ENCODE peak calls at places on chromosomes 16 and 17, in seven cellular contexts. A, L, Y, B, V, M and N are unnamed samples.

GRCh38 chr17:77286641-77287431 is 146.1 kb downstream of the SEC14L1 start:
- DNase-seq in A (no peak), L (no peak), B (peak), Y (peak), M (peak), V (peak), N (no peak)

GRCh38 chr17:40916366-40916765 is 21.1 kb downstream of the KRT23 start:
- DNase-seq in V (no peak), B (no peak), A (no peak), L (no peak), Y (no peak), M (no peak), N (no peak)

GRCh38 chr16:85285681-85286065 is 173.4 kb upstream of the CIBAR2 start:
- DNase-seq in Y (no peak), V (no peak), M (no peak), A (no peak), B (no peak), L (peak), N (no peak)

GRCh38 chr17:81487487-81488275 is 24.9 kb downstream of the ACTG1 start:
- DNase-seq in L (peak), Y (no peak), M (peak), V (no peak), A (no peak), B (peak), N (peak)

GRCh38 chr16:1613728-1614225 is 1.6 kb downstream of the CRAMP1 start:
- DNase-seq in A (no peak), M (peak), Y (no peak), L (peak), V (no peak), B (no peak), N (peak)

GRCh38 chr16:73071131-73071940 is 23.4 kb upstream of the ZFHX3 start:
- DNase-seq in B (peak), V (no peak), Y (no peak), A (no peak), M (no peak), L (peak), N (no peak)

GRCh38 chr16:46885960-46886763 is 2.0 kb downstream of the GPT2 start:
- DNase-seq in V (no peak), L (no peak), M (peak), B (peak), A (no peak), Y (no peak), N (no peak)

GRCh38 chr17:74199306-74200092 is 4.0 kb upstream of the RPL38 start:
- DNase-seq in V (no peak), B (peak), M (peak), Y (no peak), L (peak), A (peak), N (peak)

GRCh38 chr17:82020874-82021727 is 1.6 kb downstream of the CENPX start:
- DNase-seq in A (peak), L (peak), Y (peak), V (peak), B (peak), M (peak), N (peak)

GRCh38 chr16:20271893-20272292 is 55.4 kb downstream of the GP2 start:
- DNase-seq in L (no peak), B (no peak), M (no peak), A (no peak), Y (no peak), V (no peak), N (no peak)

GRCh38 chr17:81576621-81577277 is 24.6 kb upstream of the FAAP100 start:
- DNase-seq in V (peak), B (peak), Y (no peak), L (peak), M (peak), A (no peak), N (no peak)

GRCh38 chr17:44769647-44770084 is 10.9 kb downstream of the ADAM11 start:
- DNase-seq in Y (no peak), L (no peak), M (no peak), A (no peak), V (no peak), B (no peak), N (no peak)

GRCh38 chr16:4900036-4900435 is 36.9 kb downstream of the PPL start:
- DNase-seq in B (peak), V (no peak), L (peak), Y (no peak), M (no peak), A (no peak), N (no peak)

GRCh38 chr16:50386139-50386538 is 17.4 kb upstream of the BRD7 start:
- DNase-seq in L (no peak), Y (no peak), V (no peak), B (no peak), A (no peak), M (no peak), N (no peak)

GRCh38 chr17:79874329-79874981 is 35.2 kb upstream of the CBX4 start:
- DNase-seq in V (no peak), L (peak), Y (peak), A (no peak), B (peak), M (peak), N (no peak)

GRCh38 chr16:85004587-85005205 is 6.6 kb downstream of the ZDHHC7 start:
- DNase-seq in L (peak), Y (no peak), V (peak), A (no peak), M (peak), B (peak), N (no peak)

GRCh38 chr16:89646270-89646669 is 11.2 kb downstream of the CHMP1A start:
- DNase-seq in Y (no peak), L (no peak), V (no peak), B (no peak), M (no peak), A (no peak), N (no peak)

GRCh38 chr16:52976539-52977167 is 76.0 kb downstream of the CHD9NB start:
- DNase-seq in Y (peak), B (peak), L (peak), M (peak), V (peak), A (no peak), N (no peak)
- TF ChIP-seq CTCF in Y (peak), B (peak), L (peak), M (peak), V (peak), A (peak), N (no peak)

GRCh38 chr17:17497065-17497844 is 1.1 kb upstream of the RASD1 start:
- DNase-seq in V (no peak), M (no peak), L (peak), B (no peak), A (no peak), Y (no peak), N (no peak)
- TF ChIP-seq CTCF in V (no peak), M (no peak), L (no peak), B (no peak), A (no peak), Y (no peak), N (peak)

DNA sequence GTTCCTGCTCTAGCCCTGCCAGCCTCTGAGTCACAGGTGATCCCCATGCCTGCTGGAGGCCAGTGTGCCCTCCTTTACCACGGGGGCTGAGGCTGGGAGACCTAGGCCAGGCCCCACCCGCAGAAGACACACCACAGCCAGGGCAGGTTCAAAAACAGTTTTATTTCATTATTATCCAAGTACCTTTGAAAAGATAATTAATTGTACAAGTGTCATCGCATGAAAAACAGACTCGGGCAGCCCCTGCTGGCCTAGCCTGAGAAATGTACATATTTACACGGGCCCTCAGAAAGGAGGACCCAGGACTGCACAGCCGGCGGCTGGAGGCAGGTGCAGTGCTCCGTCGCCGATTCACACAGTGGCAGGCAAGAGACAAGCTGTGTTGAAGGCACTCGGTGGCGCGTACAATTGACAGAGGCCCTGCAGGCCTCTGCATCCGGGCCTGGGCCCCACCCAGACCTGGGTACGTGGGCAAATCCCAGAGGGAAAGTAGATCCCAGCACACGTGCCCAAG is 4.4 kb downstream of the PDIA2 start:
- DNase-seq in M (no peak), B (no peak), Y (no peak), A (no peak), V (no peak), L (peak), N (no peak)
- TF ChIP-seq CTCF in M (no peak), B (no peak), Y (no peak), A (no peak), V (peak), L (no peak), N (no peak)

DNA sequence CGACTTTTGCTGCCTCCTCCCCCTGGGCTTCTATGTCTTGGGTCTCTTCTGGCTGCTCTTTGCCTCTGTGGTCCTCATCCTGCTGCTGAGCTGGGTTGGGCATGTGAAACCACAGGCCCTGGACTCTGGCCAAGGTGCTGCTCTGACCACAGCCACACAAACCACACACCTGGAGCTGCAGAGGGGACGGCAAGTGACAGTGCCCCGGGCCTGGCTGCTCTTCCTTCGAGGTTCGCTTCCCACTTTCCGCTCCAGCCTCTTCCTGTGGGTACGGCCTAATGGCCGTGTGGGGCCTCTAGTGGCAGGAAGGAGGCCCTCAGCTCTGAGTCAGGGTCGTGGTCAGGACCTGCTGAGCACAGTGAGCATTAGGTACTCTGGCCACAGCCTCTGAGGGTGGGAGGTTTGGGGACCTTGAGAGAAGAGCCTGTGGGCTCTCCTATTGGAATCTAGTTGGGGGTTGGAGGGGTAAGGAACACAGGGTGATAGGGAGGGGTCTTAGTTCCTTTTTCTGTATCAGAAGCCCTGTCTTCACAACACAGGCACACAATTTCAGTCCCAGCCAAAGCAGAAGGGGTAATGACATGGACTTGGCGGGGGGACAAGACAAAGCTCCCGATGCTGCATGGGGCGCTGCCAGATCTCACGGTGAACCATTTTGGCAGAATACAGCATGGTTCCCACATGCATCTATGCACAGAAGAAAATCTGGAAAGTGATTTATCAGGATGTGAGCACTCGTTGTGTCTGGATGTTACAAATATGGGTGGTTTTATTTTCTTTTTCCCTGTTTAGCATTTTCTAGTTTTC is 2.3 kb downstream of the GP1BA start:
- DNase-seq in L (peak), M (peak), Y (no peak), A (no peak), B (peak), V (no peak), N (no peak)
- TF ChIP-seq CTCF in L (peak), M (peak), Y (peak), A (no peak), B (peak), V (peak), N (no peak)

GRCh38 chr17:45889579-45889978 is 4.8 kb upstream of the MAPT start:
- DNase-seq in Y (peak), V (no peak), L (no peak), M (no peak), B (no peak), A (no peak), N (no peak)
- TF ChIP-seq CTCF in Y (peak), V (peak), L (no peak), M (peak), B (no peak), A (no peak), N (no peak)

DNA sequence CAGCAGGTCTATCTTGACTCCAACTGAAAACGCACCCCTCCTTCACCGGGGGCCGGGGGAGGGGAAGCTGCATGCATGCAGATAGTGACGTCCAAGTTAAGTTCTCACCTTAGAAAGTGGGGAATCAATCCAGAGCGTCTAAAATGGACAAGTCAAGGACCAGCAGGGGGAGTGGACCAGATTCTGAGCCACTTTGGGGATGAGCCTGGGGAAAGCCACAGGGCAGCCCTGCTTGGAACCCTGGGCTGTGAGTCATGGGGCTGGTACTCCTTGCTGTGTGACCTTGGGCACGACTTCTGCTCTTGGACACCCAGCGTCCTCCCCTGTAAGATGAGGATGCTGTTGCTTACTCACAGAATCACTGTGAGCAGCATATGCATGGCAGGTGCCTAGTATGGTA is 9.1 kb downstream of the TNFRSF13B start:
- DNase-seq in M (no peak), A (no peak), L (no peak), Y (peak), V (peak), B (no peak), N (no peak)
- TF ChIP-seq CTCF in M (no peak), A (no peak), L (peak), Y (peak), V (peak), B (no peak), N (no peak)

DNA sequence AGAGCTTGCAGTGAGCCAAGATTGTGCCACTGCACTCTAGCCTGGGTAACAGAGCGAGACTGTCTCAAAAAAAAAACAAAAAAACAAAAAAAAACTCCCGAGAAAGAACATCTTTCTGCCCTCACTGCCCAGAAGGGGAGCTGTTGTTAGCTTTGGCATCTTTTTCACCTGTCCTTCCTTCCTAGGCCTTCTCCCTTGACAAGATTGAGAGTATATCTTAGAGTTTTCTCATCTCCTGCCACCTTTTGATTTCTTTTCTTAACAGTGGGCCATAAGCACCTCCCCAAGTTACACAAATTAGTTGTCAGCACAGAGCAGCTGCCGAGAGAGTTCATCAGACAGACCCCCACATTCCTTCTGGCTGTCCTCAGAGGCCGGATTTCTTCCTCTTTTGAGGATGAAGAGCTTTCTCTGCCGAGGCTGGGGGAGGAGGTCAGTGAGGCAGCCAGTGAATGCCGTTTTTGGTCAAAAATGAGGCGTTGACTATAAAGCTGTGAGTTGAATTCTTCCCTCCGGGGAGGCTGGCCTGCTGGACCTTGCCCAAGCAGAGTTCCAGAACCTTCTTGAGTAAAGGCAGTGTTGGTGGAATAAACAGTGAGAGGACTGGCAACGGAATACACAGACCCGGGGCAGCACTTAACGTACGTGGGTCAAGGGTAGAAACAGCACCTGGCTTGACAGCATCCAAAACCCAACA is 127.0 kb downstream of the ABCC6 start:
- DNase-seq in V (peak), Y (no peak), B (peak), M (no peak), L (peak), A (no peak), N (no peak)
- TF ChIP-seq CTCF in V (peak), Y (no peak), B (peak), M (peak), L (peak), A (no peak), N (no peak)

DNA sequence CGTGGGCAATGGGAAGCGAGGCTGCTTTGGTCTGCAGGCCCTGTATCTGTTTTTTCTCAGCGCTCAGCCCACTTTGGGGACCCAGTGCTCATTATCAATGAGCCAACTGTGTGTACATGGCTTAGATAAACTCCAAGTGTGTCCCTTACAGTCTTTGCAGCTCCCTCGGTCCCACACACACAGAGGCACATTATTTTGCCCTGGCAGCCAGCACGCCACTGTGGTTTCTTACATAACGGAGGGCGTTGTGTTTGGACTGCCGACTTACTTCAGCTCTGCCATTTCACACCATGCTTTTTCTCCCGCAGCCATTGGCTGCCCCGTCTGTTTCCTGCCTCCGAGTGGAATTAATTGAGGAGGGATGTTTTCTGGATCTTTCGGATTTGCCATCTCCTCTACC is 56.5 kb upstream of the CLEC18A start:
- DNase-seq in B (no peak), Y (no peak), M (no peak), V (no peak), L (no peak), A (peak), N (no peak)
- TF ChIP-seq CTCF in B (no peak), Y (no peak), M (no peak), V (no peak), L (no peak), A (no peak), N (no peak)

GRCh38 chr17:55093358-55093757 is 124.8 kb downstream of the STXBP4 start:
- DNase-seq in M (no peak), V (no peak), Y (no peak), A (no peak), L (no peak), B (peak), N (no peak)
- TF ChIP-seq CTCF in M (no peak), V (no peak), Y (no peak), A (no peak), L (no peak), B (no peak), N (no peak)